ENCODE peak calls at places on chromosomes 7 and 10, in ten cellular contexts. One of them, this sample, is unnamed.

GRCh38 chr7:155806096-155806871 is 6.0 kb downstream of the SHH start:
- DNase-seq in AG09309: no peak
- DNase-seq in fibroblast of lung: no peak
- DNase-seq in brain microvascular endothelial cell: no peak
- DNase-seq in GM12865: no peak
- DNase-seq in IMR-90: no peak
- DNase-seq in suprapubic skin: no peak
- DNase-seq in AG04450: no peak
- DNase-seq in BJ: no peak
- DNase-seq in A549: no peak
- DNase-seq in this sample: no peak

GRCh38 chr7:129438281-129438838 is 4.1 kb downstream of the STRIP2 start:
- DNase-seq in AG04450: no peak
- DNase-seq in suprapubic skin: no peak
- DNase-seq in BJ: no peak
- DNase-seq in brain microvascular endothelial cell: no peak
- DNase-seq in IMR-90: no peak
- DNase-seq in A549: no peak
- DNase-seq in GM12865: no peak
- DNase-seq in AG09309: no peak
- DNase-seq in fibroblast of lung: no peak
- DNase-seq in this sample: no peak

GRCh38 chr7:109246330-109247077 is 676.8 kb downstream of the DNAJB9 start:
- DNase-seq in A549: peak
- DNase-seq in suprapubic skin: no peak
- DNase-seq in BJ: peak
- DNase-seq in fibroblast of lung: peak
- DNase-seq in AG04450: no peak
- DNase-seq in IMR-90: no peak
- DNase-seq in GM12865: no peak
- DNase-seq in AG09309: peak
- DNase-seq in brain microvascular endothelial cell: peak
- DNase-seq in this sample: no peak

GRCh38 chr7:89085580-89085979 is 290.0 kb upstream of the TEX47 start:
- DNase-seq in AG09309: no peak
- DNase-seq in BJ: no peak
- DNase-seq in brain microvascular endothelial cell: no peak
- DNase-seq in suprapubic skin: no peak
- DNase-seq in IMR-90: no peak
- DNase-seq in fibroblast of lung: no peak
- DNase-seq in GM12865: no peak
- DNase-seq in A549: no peak
- DNase-seq in AG04450: no peak
- DNase-seq in this sample: no peak

GRCh38 chr10:90832111-90832510 is 25.7 kb downstream of the HTR7 start:
- DNase-seq in AG09309: no peak
- DNase-seq in BJ: no peak
- DNase-seq in GM12865: no peak
- DNase-seq in AG04450: no peak
- DNase-seq in A549: no peak
- DNase-seq in suprapubic skin: no peak
- DNase-seq in brain microvascular endothelial cell: no peak
- DNase-seq in IMR-90: no peak
- DNase-seq in fibroblast of lung: no peak
- DNase-seq in this sample: no peak

GRCh38 chr7:156218544-156219306 is 406.5 kb upstream of the SHH start:
- DNase-seq in fibroblast of lung: no peak
- DNase-seq in IMR-90: no peak
- DNase-seq in BJ: no peak
- DNase-seq in AG04450: no peak
- DNase-seq in AG09309: no peak
- DNase-seq in A549: no peak
- DNase-seq in suprapubic skin: no peak
- DNase-seq in brain microvascular endothelial cell: no peak
- DNase-seq in GM12865: no peak
- DNase-seq in this sample: no peak

GRCh38 chr10:37552881-37553280 is 304.5 kb downstream of the ZNF248 start:
- DNase-seq in BJ: no peak
- DNase-seq in IMR-90: no peak
- DNase-seq in AG04450: no peak
- DNase-seq in AG09309: no peak
- DNase-seq in A549: no peak
- DNase-seq in GM12865: no peak
- DNase-seq in suprapubic skin: no peak
- DNase-seq in fibroblast of lung: no peak
- DNase-seq in brain microvascular endothelial cell: no peak
- DNase-seq in this sample: no peak

GRCh38 chr10:19096674-19097073 is 48.1 kb downstream of the MALRD1 start:
- DNase-seq in AG09309: no peak
- DNase-seq in IMR-90: no peak
- DNase-seq in GM12865: no peak
- DNase-seq in BJ: no peak
- DNase-seq in fibroblast of lung: no peak
- DNase-seq in brain microvascular endothelial cell: no peak
- DNase-seq in AG04450: no peak
- DNase-seq in suprapubic skin: no peak
- DNase-seq in A549: no peak
- DNase-seq in this sample: no peak

GRCh38 chr7:133786401-133786937 is 340.7 kb upstream of the LRGUK start:
- DNase-seq in AG09309: no peak
- DNase-seq in GM12865: no peak
- DNase-seq in A549: no peak
- DNase-seq in fibroblast of lung: no peak
- DNase-seq in brain microvascular endothelial cell: no peak
- DNase-seq in AG04450: no peak
- DNase-seq in suprapubic skin: no peak
- DNase-seq in IMR-90: no peak
- DNase-seq in BJ: no peak
- DNase-seq in this sample: no peak

GRCh38 chr10:112229901-112230300 is 46.3 kb upstream of the GPAM start:
- DNase-seq in suprapubic skin: no peak
- DNase-seq in A549: no peak
- DNase-seq in AG04450: no peak
- DNase-seq in BJ: no peak
- DNase-seq in AG09309: no peak
- DNase-seq in fibroblast of lung: no peak
- DNase-seq in IMR-90: peak
- DNase-seq in GM12865: no peak
- DNase-seq in brain microvascular endothelial cell: no peak
- DNase-seq in this sample: no peak

DNA sequence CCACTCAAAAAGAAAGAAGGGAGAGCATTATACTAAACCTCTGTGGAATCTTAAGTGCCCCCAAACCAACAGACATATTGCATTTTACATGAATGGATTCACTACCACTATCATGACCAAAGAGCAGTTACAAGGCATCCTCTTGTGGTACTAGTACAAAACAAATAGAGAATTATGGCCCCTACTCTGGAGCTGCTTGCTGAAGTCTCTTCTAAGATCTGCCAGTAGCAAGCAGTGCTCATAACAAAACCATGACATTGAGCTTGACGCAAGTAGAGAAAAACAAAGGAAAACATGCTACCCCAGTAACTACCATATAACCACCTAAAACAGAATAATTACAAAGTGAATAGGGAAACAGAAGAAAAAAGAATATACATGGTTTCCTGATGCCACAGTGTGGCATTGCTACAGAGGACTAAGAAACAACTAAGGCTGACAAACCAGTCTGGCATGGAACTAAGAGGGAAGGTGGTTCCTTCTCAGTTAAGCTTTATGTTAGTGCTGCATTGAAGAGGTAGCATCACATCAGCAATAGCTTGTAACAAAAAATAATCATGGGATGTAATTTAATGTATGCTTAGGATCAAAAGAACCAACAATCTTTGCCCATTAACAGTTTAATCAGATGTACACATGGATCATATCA is 150.2 kb upstream of the AGR3 start:
- DNase-seq in AG09309: no peak
- DNase-seq in brain microvascular endothelial cell: no peak
- DNase-seq in GM12865: no peak
- DNase-seq in suprapubic skin: no peak
- DNase-seq in BJ: no peak
- DNase-seq in AG04450: no peak
- DNase-seq in fibroblast of lung: no peak
- DNase-seq in IMR-90: no peak
- DNase-seq in A549: no peak
- DNase-seq in this sample: no peak
- TF ChIP-seq CTCF in AG09309: no peak
- TF ChIP-seq CTCF in brain microvascular endothelial cell: no peak
- TF ChIP-seq CTCF in GM12865: no peak
- TF ChIP-seq CTCF in suprapubic skin: no peak
- TF ChIP-seq CTCF in BJ: no peak
- TF ChIP-seq CTCF in AG04450: no peak
- TF ChIP-seq CTCF in fibroblast of lung: no peak
- TF ChIP-seq CTCF in IMR-90: no peak
- TF ChIP-seq CTCF in A549: no peak
- TF ChIP-seq CTCF in this sample: no peak

DNA sequence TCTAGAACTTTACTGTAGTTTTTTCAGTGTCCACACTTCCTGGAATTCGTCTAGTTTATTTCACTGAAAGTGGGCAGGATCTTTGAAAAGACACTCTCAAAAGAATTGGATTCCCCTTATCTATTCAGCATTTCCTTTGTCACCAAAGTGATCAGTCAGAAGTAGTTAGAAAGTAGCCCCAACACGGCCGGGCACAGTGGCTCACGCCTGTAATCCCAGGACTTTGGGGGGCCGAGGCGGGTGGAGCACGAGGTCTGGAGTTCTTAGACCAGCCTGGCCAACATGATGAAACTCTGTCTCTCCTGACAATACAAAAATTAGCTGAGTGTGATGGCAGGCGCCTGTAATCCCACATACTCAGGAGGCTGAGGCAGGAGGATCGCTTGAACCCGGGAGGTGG is 69.0 kb upstream of the KMT2C start:
- DNase-seq in IMR-90: no peak
- DNase-seq in AG04450: no peak
- DNase-seq in AG09309: no peak
- DNase-seq in A549: no peak
- DNase-seq in brain microvascular endothelial cell: no peak
- DNase-seq in suprapubic skin: no peak
- DNase-seq in GM12865: no peak
- DNase-seq in BJ: no peak
- DNase-seq in fibroblast of lung: no peak
- DNase-seq in this sample: no peak
- H3K4me3 ChIP-seq in IMR-90: no peak
- H3K4me3 ChIP-seq in AG04450: no peak
- H3K4me3 ChIP-seq in AG09309: no peak
- H3K4me3 ChIP-seq in A549: no peak
- H3K4me3 ChIP-seq in brain microvascular endothelial cell: no peak
- H3K4me3 ChIP-seq in suprapubic skin: no peak
- H3K4me3 ChIP-seq in GM12865: no peak
- H3K4me3 ChIP-seq in BJ: no peak
- H3K4me3 ChIP-seq in fibroblast of lung: no peak
- H3K4me3 ChIP-seq in this sample: no peak

GRCh38 chr10:47266602-47267001 is 33.4 kb upstream of the GDF10 start:
- DNase-seq in fibroblast of lung: no peak
- DNase-seq in AG04450: no peak
- DNase-seq in AG09309: no peak
- DNase-seq in A549: no peak
- DNase-seq in brain microvascular endothelial cell: no peak
- DNase-seq in IMR-90: no peak
- DNase-seq in suprapubic skin: peak
- DNase-seq in GM12865: no peak
- DNase-seq in BJ: no peak
- DNase-seq in this sample: no peak

GRCh38 chr10:47268696-47269095 is 31.3 kb upstream of the GDF10 start:
- DNase-seq in fibroblast of lung: no peak
- DNase-seq in GM12865: no peak
- DNase-seq in IMR-90: no peak
- DNase-seq in suprapubic skin: peak
- DNase-seq in brain microvascular endothelial cell: no peak
- DNase-seq in BJ: no peak
- DNase-seq in AG04450: no peak
- DNase-seq in A549: no peak
- DNase-seq in AG09309: no peak
- DNase-seq in this sample: no peak

GRCh38 chr10:47264797-47265281 is 35.2 kb upstream of the GDF10 start:
- DNase-seq in brain microvascular endothelial cell: no peak
- DNase-seq in IMR-90: no peak
- DNase-seq in A549: no peak
- DNase-seq in GM12865: no peak
- DNase-seq in suprapubic skin: no peak
- DNase-seq in BJ: no peak
- DNase-seq in fibroblast of lung: no peak
- DNase-seq in AG09309: no peak
- DNase-seq in AG04450: no peak
- DNase-seq in this sample: no peak

GRCh38 chr10:47269294-47269693 is 30.7 kb upstream of the GDF10 start:
- DNase-seq in suprapubic skin: no peak
- DNase-seq in AG09309: no peak
- DNase-seq in fibroblast of lung: peak
- DNase-seq in IMR-90: no peak
- DNase-seq in GM12865: no peak
- DNase-seq in brain microvascular endothelial cell: no peak
- DNase-seq in A549: no peak
- DNase-seq in BJ: no peak
- DNase-seq in AG04450: no peak
- DNase-seq in this sample: no peak
- TF ChIP-seq CTCF in suprapubic skin: no peak
- TF ChIP-seq CTCF in AG09309: peak
- TF ChIP-seq CTCF in fibroblast of lung: peak
- TF ChIP-seq CTCF in IMR-90: no peak
- TF ChIP-seq CTCF in GM12865: no peak
- TF ChIP-seq CTCF in brain microvascular endothelial cell: peak
- TF ChIP-seq CTCF in A549: no peak
- TF ChIP-seq CTCF in BJ: no peak
- TF ChIP-seq CTCF in AG04450: peak
- TF ChIP-seq CTCF in this sample: no peak

GRCh38 chr7:85184599-85185354 is 2.1 kb downstream of the SEMA3D start:
- DNase-seq in AG09309: no peak
- DNase-seq in IMR-90: peak
- DNase-seq in AG04450: no peak
- DNase-seq in suprapubic skin: peak
- DNase-seq in GM12865: no peak
- DNase-seq in A549: no peak
- DNase-seq in fibroblast of lung: peak
- DNase-seq in brain microvascular endothelial cell: peak
- DNase-seq in BJ: no peak
- DNase-seq in this sample: peak

GRCh38 chr7:85183296-85183695 is 3.6 kb downstream of the SEMA3D start:
- DNase-seq in AG09309: no peak
- DNase-seq in A549: no peak
- DNase-seq in fibroblast of lung: no peak
- DNase-seq in suprapubic skin: no peak
- DNase-seq in BJ: no peak
- DNase-seq in brain microvascular endothelial cell: no peak
- DNase-seq in GM12865: no peak
- DNase-seq in AG04450: no peak
- DNase-seq in IMR-90: no peak
- DNase-seq in this sample: no peak

GRCh38 chr7:85186521-85187241 is at the start of gene SEMA3D:
- DNase-seq in IMR-90: peak
- DNase-seq in AG04450: peak
- DNase-seq in A549: peak
- DNase-seq in fibroblast of lung: peak
- DNase-seq in brain microvascular endothelial cell: peak
- DNase-seq in AG09309: no peak
- DNase-seq in BJ: no peak
- DNase-seq in GM12865: peak
- DNase-seq in suprapubic skin: peak
- DNase-seq in this sample: peak

GRCh38 chr7:85185355-85186082 is 1.3 kb downstream of the SEMA3D start:
- DNase-seq in AG04450: no peak
- DNase-seq in suprapubic skin: peak
- DNase-seq in fibroblast of lung: peak
- DNase-seq in GM12865: no peak
- DNase-seq in BJ: no peak
- DNase-seq in AG09309: no peak
- DNase-seq in brain microvascular endothelial cell: peak
- DNase-seq in IMR-90: peak
- DNase-seq in A549: peak
- DNase-seq in this sample: peak

GRCh38 chr7:85186083-85186520 is 754 bp downstream of the SEMA3D start:
- DNase-seq in AG09309: no peak
- DNase-seq in A549: peak
- DNase-seq in BJ: no peak
- DNase-seq in IMR-90: peak
- DNase-seq in brain microvascular endothelial cell: peak
- DNase-seq in AG04450: no peak
- DNase-seq in fibroblast of lung: peak
- DNase-seq in GM12865: no peak
- DNase-seq in suprapubic skin: peak
- DNase-seq in this sample: peak
- H3K4me3 ChIP-seq in AG09309: peak
- H3K4me3 ChIP-seq in A549: peak
- H3K4me3 ChIP-seq in BJ: peak
- H3K4me3 ChIP-seq in IMR-90: peak
- H3K4me3 ChIP-seq in brain microvascular endothelial cell: peak
- H3K4me3 ChIP-seq in AG04450: peak
- H3K4me3 ChIP-seq in fibroblast of lung: peak
- H3K4me3 ChIP-seq in GM12865: no peak
- H3K4me3 ChIP-seq in suprapubic skin: peak
- H3K4me3 ChIP-seq in this sample: peak

This sample was measured in retinal pigment epithelial cell.